ENCODE peak calls at places on chromosomes 13 and 19, in ten cellular contexts. E, S, U, X, Y, G, O, A, Z and K are unnamed samples.

GRCh38 chr19:12891553-12892021 is 627 bp downstream of the GCDH start:
- DNase-seq in E (no peak), S (no peak), U (no peak), X (no peak), Y (no peak), G (no peak), O (peak; percentile 48), A (no peak), Z (no peak), K (no peak)

GRCh38 chr13:87827479-87827878 is 156.3 kb downstream of the SLITRK5 start:
- DNase-seq in E (no peak), S (no peak), U (peak; percentile 11), X (no peak), Y (peak; percentile 27), G (no peak), O (no peak), A (no peak), Z (peak; percentile 59), K (no peak)

GRCh38 chr13:59103004-59103768 is 1060.5 kb downstream of the DIAPH3 start:
- DNase-seq in E (no peak), S (no peak), U (peak; percentile 31), X (no peak), Y (no peak), G (no peak), O (no peak), A (no peak), Z (peak; percentile 29), K (no peak)

GRCh38 chr13:95154441-95154886 is 146.8 kb downstream of the ABCC4 start:
- DNase-seq in E (no peak), S (no peak), U (peak; percentile 29), X (no peak), Y (peak; percentile 67), G (no peak), O (no peak), A (no peak), Z (peak; percentile 17), K (no peak)

GRCh38 chr13:112727581-112727980 is 37.7 kb downstream of the ATP11A start:
- DNase-seq in E (no peak), S (no peak), U (no peak), X (peak; percentile 33), Y (no peak), G (no peak), O (no peak), A (no peak), Z (no peak), K (no peak)

GRCh38 chr13:75415720-75416119 is 66.2 kb downstream of the TBC1D4 start:
- DNase-seq in E (no peak), S (no peak), U (peak; percentile 82), X (no peak), Y (peak; percentile 20), G (no peak), O (no peak), A (no peak), Z (peak; percentile 95), K (peak; percentile 43)

GRCh38 chr13:104318121-104318520 is 1251.9 kb upstream of the SLC10A2 start:
- DNase-seq in E (no peak), S (no peak), U (no peak), X (no peak), Y (no peak), G (no peak), O (no peak), A (no peak), Z (peak; percentile 34), K (no peak)

GRCh38 chr19:7793493-7793892 is 30.4 kb downstream of the CLEC4M start:
- DNase-seq in E (no peak), S (no peak), U (no peak), X (no peak), Y (no peak), G (no peak), O (no peak), A (no peak), Z (no peak), K (no peak)

GRCh38 chr19:48639483-48640375 is 2.5 kb upstream of the DBP start:
- DNase-seq in E (no peak), S (no peak), U (no peak), X (peak; percentile 54), Y (no peak), G (no peak), O (no peak), A (no peak), Z (no peak), K (no peak)

GRCh38 chr13:24777171-24777570 is 13.2 kb downstream of the RNF17 start:
- DNase-seq in E (no peak), S (no peak), U (no peak), X (no peak), Y (no peak), G (no peak), O (no peak), A (no peak), Z (no peak), K (no peak)

GRCh38 chr19:39502640-39503417 is 4.1 kb downstream of the DLL3 start:
- DNase-seq in E (no peak), S (no peak), U (peak; percentile 73), X (peak; percentile 76), Y (peak; percentile 57), G (no peak), O (peak; percentile 84), A (peak; percentile 76), Z (peak; percentile 70), K (peak; percentile 28)

GRCh38 chr19:6750062-6750461 is 10.6 kb downstream of the TRIP10 start:
- DNase-seq in E (peak; percentile 83), S (no peak), U (no peak), X (no peak), Y (no peak), G (no peak), O (no peak), A (no peak), Z (peak; percentile 35), K (no peak)

GRCh38 chr19:50718255-50719118 is 1.1 kb downstream of the SHANK1 start:
- DNase-seq in E (no peak), S (no peak), U (no peak), X (no peak), Y (no peak), G (no peak), O (peak; percentile 64), A (no peak), Z (no peak), K (no peak)

GRCh38 chr13:109271555-109271954 is 514.8 kb downstream of the IRS2 start:
- DNase-seq in E (no peak), S (no peak), U (no peak), X (no peak), Y (no peak), G (no peak), O (no peak), A (no peak), Z (no peak), K (no peak)

GRCh38 chr19:38877781-38878574 is at the start of gene RINL:
- DNase-seq in E (no peak), S (no peak), U (no peak), X (peak; percentile 92), Y (no peak), G (no peak), O (no peak), A (no peak), Z (no peak), K (no peak)

GRCh38 chr19:1863308-1863637 is at the start of gene KLF16:
- DNase-seq in E (no peak), S (no peak), U (no peak), X (no peak), Y (no peak), G (no peak), O (no peak), A (no peak), Z (no peak), K (no peak)

GRCh38 chr19:35943542-35944301 is 7.5 kb downstream of the LRFN3 start:
- DNase-seq in E (no peak), S (no peak), U (no peak), X (no peak), Y (no peak), G (no peak), O (no peak), A (no peak), Z (no peak), K (no peak)

GRCh38 chr13:110912651-110913051 is 2.2 kb downstream of the ANKRD10 start:
- DNase-seq in E (no peak), S (no peak), U (peak; percentile 60), X (no peak), Y (no peak), G (no peak), O (peak; percentile 9), A (no peak), Z (peak; percentile 82), K (no peak)

GRCh38 chr19:37346091-37346490 is 24.8 kb upstream of the ZNF527 start:
- DNase-seq in E (no peak), S (no peak), U (no peak), X (no peak), Y (no peak), G (no peak), O (no peak), A (no peak), Z (no peak), K (no peak)

GRCh38 chr13:109899748-109900147 is 113.4 kb upstream of the IRS2 start:
- DNase-seq in E (no peak), S (no peak), U (no peak), X (no peak), Y (no peak), G (no peak), O (no peak), A (no peak), Z (no peak), K (no peak)

GRCh38 chr19:47780215-47780551 is 1.7 kb downstream of the SELENOW start:
- DNase-seq in E (no peak), S (no peak), U (no peak), X (no peak), Y (no peak), G (no peak), O (no peak), A (no peak), Z (no peak), K (no peak)

GRCh38 chr19:21256722-21257121 is 72.5 kb downstream of the ZNF708 start:
- DNase-seq in E (no peak), S (no peak), U (peak; percentile 4), X (no peak), Y (peak; percentile 4), G (no peak), O (no peak), A (no peak), Z (peak; percentile 12), K (no peak)
- TF ChIP-seq CTCF in E (no peak), S (peak; percentile 65), U (no peak), X (no peak), Y (no peak), G (no peak), O (no peak), A (no peak), Z (peak; percentile 8), K (no peak)

GRCh38 chr13:98366959-98367358 is 189.9 kb upstream of the RNF113B start:
- DNase-seq in E (no peak), S (no peak), U (no peak), X (no peak), Y (no peak), G (no peak), O (no peak), A (no peak), Z (no peak), K (no peak)
- TF ChIP-seq CTCF in E (no peak), S (no peak), U (no peak), X (no peak), Y (no peak), G (no peak), O (no peak), A (no peak), Z (no peak), K (no peak)

GRCh38 chr13:57933606-57934005 is 302.1 kb downstream of the PCDH17 start:
- DNase-seq in E (no peak), S (no peak), U (no peak), X (no peak), Y (no peak), G (no peak), O (no peak), A (no peak), Z (no peak), K (no peak)
- TF ChIP-seq CTCF in E (no peak), S (no peak), U (no peak), X (no peak), Y (no peak), G (no peak), O (no peak), A (no peak), Z (no peak), K (no peak)

GRCh38 chr13:83709751-83710515 is 172.3 kb downstream of the SLITRK1 start:
- DNase-seq in E (no peak), S (no peak), U (no peak), X (no peak), Y (peak; percentile 26), G (no peak), O (no peak), A (no peak), Z (no peak), K (no peak)
- TF ChIP-seq CTCF in E (no peak), S (no peak), U (no peak), X (no peak), Y (no peak), G (no peak), O (no peak), A (no peak), Z (no peak), K (no peak)